ENCODE peak calls at places on chromosomes 11 and 22, in seven cellular contexts. H, R, W, J, A, F and M are unnamed samples.

GRCh38 chr22:21761086-21761485 is 25.5 kb upstream of the YPEL1 start:
- DNase-seq in H (no peak), R (no peak), W (peak), J (no peak), A (no peak), F (no peak), M (no peak)

GRCh38 chr11:79973701-79974626 is 533.1 kb upstream of the TENM4 start:
- DNase-seq in H (no peak), R (no peak), W (no peak), J (no peak), A (peak), F (no peak), M (no peak)

GRCh38 chr11:26753738-26754504 is 32.1 kb upstream of the SLC5A12 start:
- DNase-seq in H (peak), R (no peak), W (peak), J (peak), A (peak), F (peak), M (peak)

GRCh38 chr11:116862101-116862637 is 24.7 kb upstream of the APOA1 start:
- DNase-seq in H (no peak), R (no peak), W (no peak), J (no peak), A (no peak), F (no peak), M (no peak)

GRCh38 chr11:120197977-120198376 is 12.9 kb upstream of the OAF start:
- DNase-seq in H (no peak), R (no peak), W (no peak), J (no peak), A (no peak), F (no peak), M (no peak)

GRCh38 chr11:27757953-27758352 is 57.7 kb upstream of the BDNF start:
- DNase-seq in H (peak), R (no peak), W (peak), J (peak), A (no peak), F (no peak), M (peak)

GRCh38 chr22:44326549-44326881 is 13.8 kb upstream of the SHISAL1 start:
- DNase-seq in H (no peak), R (no peak), W (no peak), J (no peak), A (no peak), F (no peak), M (no peak)

GRCh38 chr22:28547132-28547842 is 132.4 kb downstream of the TTC28 start:
- DNase-seq in H (peak), R (no peak), W (peak), J (peak), A (no peak), F (peak), M (peak)

GRCh38 chr11:23555085-23555484 is 694.8 kb upstream of the CCDC179 start:
- DNase-seq in H (peak), R (no peak), W (peak), J (peak), A (no peak), F (no peak), M (peak)

GRCh38 chr22:28600546-28601143 is 79.0 kb downstream of the TTC28 start:
- DNase-seq in H (peak), R (no peak), W (peak), J (peak), A (no peak), F (peak), M (peak)

GRCh38 chr11:72702096-72702495 is 27.9 kb upstream of the PDE2A start:
- DNase-seq in H (no peak), R (no peak), W (no peak), J (no peak), A (no peak), F (no peak), M (no peak)
- H3K4me3 ChIP-seq in H (no peak), R (no peak), W (no peak), J (no peak), A (no peak), F (no peak), M (no peak)

GRCh38 chr11:65920035-65920802 is 993 bp downstream of the DRAP1 start:
- DNase-seq in H (peak), R (no peak), W (no peak), J (no peak), A (peak), F (no peak), M (no peak)
- TF ChIP-seq CTCF in H (no peak), R (no peak), W (no peak), J (no peak), A (no peak), F (no peak), M (no peak)

GRCh38 chr22:40212126-40212525 is 34.4 kb downstream of the TNRC6B start:
- DNase-seq in H (no peak), R (no peak), W (no peak), J (no peak), A (peak), F (no peak), M (peak)

GRCh38 chr22:40216041-40216756 is 38.5 kb downstream of the TNRC6B start:
- DNase-seq in H (no peak), R (no peak), W (no peak), J (no peak), A (peak), F (no peak), M (no peak)

GRCh38 chr22:40218152-40218551 is 40.4 kb downstream of the TNRC6B start:
- DNase-seq in H (no peak), R (no peak), W (no peak), J (no peak), A (no peak), F (no peak), M (no peak)

GRCh38 chr22:40213478-40213877 is 35.8 kb downstream of the TNRC6B start:
- DNase-seq in H (no peak), R (no peak), W (no peak), J (peak), A (peak), F (no peak), M (no peak)

GRCh38 chr22:40215266-40215665 is 37.5 kb downstream of the TNRC6B start:
- DNase-seq in H (no peak), R (no peak), W (no peak), J (no peak), A (peak), F (no peak), M (peak)
- H3K4me3 ChIP-seq in H (no peak), R (no peak), W (no peak), J (no peak), A (no peak), F (no peak), M (no peak)

GRCh38 chr22:17106161-17106784 is 14.9 kb downstream of the TMEM121B start:
- DNase-seq in H (no peak), R (no peak), W (no peak), J (no peak), A (no peak), F (no peak), M (no peak)
- TF ChIP-seq CTCF in H (no peak), R (no peak), W (no peak), J (no peak), A (no peak), F (no peak), M (no peak)

GRCh38 chr11:110095554-110095953 is 2.4 kb downstream of the ZC3H12C start:
- DNase-seq in H (peak), R (no peak), W (peak), J (no peak), A (peak), F (no peak), M (peak)

GRCh38 chr11:110097459-110098012 is 4.3 kb downstream of the ZC3H12C start:
- DNase-seq in H (no peak), R (no peak), W (peak), J (no peak), A (no peak), F (peak), M (no peak)

GRCh38 chr11:110094298-110095073 is 1.3 kb downstream of the ZC3H12C start:
- DNase-seq in H (no peak), R (no peak), W (no peak), J (no peak), A (no peak), F (no peak), M (no peak)

GRCh38 chr11:110098645-110099044 is 5.5 kb downstream of the ZC3H12C start:
- DNase-seq in H (peak), R (no peak), W (no peak), J (no peak), A (no peak), F (no peak), M (no peak)

GRCh38 chr11:110096369-110096976 is 3.3 kb downstream of the ZC3H12C start:
- DNase-seq in H (peak), R (no peak), W (no peak), J (no peak), A (no peak), F (no peak), M (no peak)
- H3K4me3 ChIP-seq in H (peak), R (no peak), W (peak), J (no peak), A (no peak), F (no peak), M (no peak)

GRCh38 chr22:17368144-17368726 is 1.0 kb upstream of the CECR2 start:
- DNase-seq in H (no peak), R (no peak), W (no peak), J (no peak), A (no peak), F (no peak), M (no peak)

GRCh38 chr22:17368727-17369552 is at the start of gene CECR2:
- DNase-seq in H (no peak), R (peak), W (peak), J (peak), A (no peak), F (peak), M (peak)

GRCh38 chr22:17369553-17370035 is 334 bp downstream of the CECR2 start:
- DNase-seq in H (no peak), R (peak), W (no peak), J (no peak), A (no peak), F (no peak), M (peak)

GRCh38 chr22:17366329-17366728 is 2.9 kb upstream of the CECR2 start:
- DNase-seq in H (no peak), R (no peak), W (no peak), J (no peak), A (no peak), F (no peak), M (peak)

GRCh38 chr22:17366830-17367229 is 2.4 kb upstream of the CECR2 start:
- DNase-seq in H (no peak), R (no peak), W (no peak), J (no peak), A (no peak), F (peak), M (peak)
- TF ChIP-seq CTCF in H (no peak), R (no peak), W (peak), J (peak), A (no peak), F (no peak), M (peak)

GRCh38 chr22:20155330-20156041 is 4.6 kb upstream of the CCDC188 start:
- DNase-seq in H (no peak), R (no peak), W (peak), J (peak), A (peak), F (no peak), M (peak)
- H3K4me3 ChIP-seq in H (no peak), R (no peak), W (no peak), J (peak), A (no peak), F (no peak), M (peak)

DNA sequence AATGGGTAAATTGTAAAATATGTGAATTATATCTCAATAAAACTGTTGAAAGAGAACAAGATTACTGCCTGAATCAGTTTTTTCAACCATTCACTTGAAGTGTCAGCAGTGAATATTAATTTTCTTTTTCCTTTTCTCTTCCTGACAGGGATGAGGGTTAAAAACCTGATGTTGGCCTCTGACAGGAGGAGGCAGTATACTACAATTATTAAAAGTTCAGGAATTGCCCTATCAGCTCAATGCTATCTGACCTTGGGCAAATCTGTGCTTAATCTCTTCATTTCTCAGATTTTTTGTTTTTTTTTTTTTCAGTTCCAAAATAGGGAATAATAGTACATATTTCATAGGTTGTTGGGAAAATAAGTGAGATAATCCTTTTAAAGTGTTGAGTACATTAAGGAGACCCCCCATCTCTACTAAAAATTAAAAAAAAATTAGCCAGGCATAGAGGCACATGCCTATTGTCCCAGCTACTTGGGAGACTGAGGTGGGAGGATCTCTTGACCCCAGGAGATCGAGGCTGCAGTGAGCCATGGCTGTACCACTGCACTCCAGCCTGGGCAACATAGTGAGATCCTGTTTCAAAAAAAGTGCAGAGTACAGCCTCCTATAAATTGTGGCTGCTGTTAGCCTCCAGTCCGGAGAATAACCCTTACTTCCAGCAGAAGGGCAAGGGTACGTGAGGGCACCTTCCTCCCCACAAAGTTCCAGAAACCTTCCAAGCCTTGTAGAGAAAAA is 48.8 kb downstream of the TRIM44 start:
- DNase-seq in H (peak), R (no peak), W (no peak), J (no peak), A (no peak), F (no peak), M (no peak)
- TF ChIP-seq CTCF in H (peak), R (no peak), W (peak), J (no peak), A (peak), F (no peak), M (peak)